ENCODE peak calls at places on chromosomes 1 and 21, in seven cellular contexts. One of them, this sample, is unnamed.

GRCh38 chr1:111904478-111905218 is 84.8 kb downstream of the KCND3 start:
- DNase-seq in occipital lobe: peak; percentile 62
- DNase-seq in stimulated activated CD8-positive, alpha-beta memory T cell treated with anti-CD3 and anti-CD28 coated beads, Interleukin-4, amount 100 ng/mL, for 24 hours: no peak
- DNase-seq in activated CD4-positive, CD25-positive, alpha-beta regulatory T cell: no peak
- DNase-seq in HS-27A: no peak
- DNase-seq in mucosa of gallbladder: no peak
- DNase-seq in EH: peak; percentile 51
- DNase-seq in this sample: peak; percentile 8

GRCh38 chr1:42240964-42241755 is 76.6 kb upstream of the GUCA2A start:
- DNase-seq in occipital lobe: no peak
- DNase-seq in stimulated activated CD8-positive, alpha-beta memory T cell treated with anti-CD3 and anti-CD28 coated beads, Interleukin-4, amount 100 ng/mL, for 24 hours: no peak
- DNase-seq in activated CD4-positive, CD25-positive, alpha-beta regulatory T cell: no peak
- DNase-seq in HS-27A: no peak
- DNase-seq in mucosa of gallbladder: no peak
- DNase-seq in EH: peak; percentile 49
- DNase-seq in this sample: no peak

GRCh38 chr21:40635336-40635735 is 211.6 kb downstream of the DSCAM start:
- DNase-seq in occipital lobe: peak; percentile 72
- DNase-seq in stimulated activated CD8-positive, alpha-beta memory T cell treated with anti-CD3 and anti-CD28 coated beads, Interleukin-4, amount 100 ng/mL, for 24 hours: no peak
- DNase-seq in activated CD4-positive, CD25-positive, alpha-beta regulatory T cell: no peak
- DNase-seq in HS-27A: no peak
- DNase-seq in mucosa of gallbladder: no peak
- DNase-seq in EH: no peak
- DNase-seq in this sample: no peak

GRCh38 chr1:155042789-155043188 is 8.3 kb upstream of the ADAM15 start:
- DNase-seq in occipital lobe: no peak
- DNase-seq in stimulated activated CD8-positive, alpha-beta memory T cell treated with anti-CD3 and anti-CD28 coated beads, Interleukin-4, amount 100 ng/mL, for 24 hours: no peak
- DNase-seq in activated CD4-positive, CD25-positive, alpha-beta regulatory T cell: no peak
- DNase-seq in HS-27A: no peak
- DNase-seq in mucosa of gallbladder: no peak
- DNase-seq in EH: no peak
- DNase-seq in this sample: no peak

GRCh38 chr1:228279011-228279721 is 71.3 kb downstream of the OBSCN start:
- DNase-seq in occipital lobe: no peak
- DNase-seq in stimulated activated CD8-positive, alpha-beta memory T cell treated with anti-CD3 and anti-CD28 coated beads, Interleukin-4, amount 100 ng/mL, for 24 hours: no peak
- DNase-seq in activated CD4-positive, CD25-positive, alpha-beta regulatory T cell: no peak
- DNase-seq in HS-27A: no peak
- DNase-seq in mucosa of gallbladder: no peak
- DNase-seq in EH: no peak
- DNase-seq in this sample: no peak

GRCh38 chr21:45995686-45996179 is 14.2 kb downstream of the COL6A1 start:
- DNase-seq in occipital lobe: no peak
- DNase-seq in stimulated activated CD8-positive, alpha-beta memory T cell treated with anti-CD3 and anti-CD28 coated beads, Interleukin-4, amount 100 ng/mL, for 24 hours: no peak
- DNase-seq in activated CD4-positive, CD25-positive, alpha-beta regulatory T cell: no peak
- DNase-seq in HS-27A: no peak
- DNase-seq in mucosa of gallbladder: no peak
- DNase-seq in EH: no peak
- DNase-seq in this sample: no peak

GRCh38 chr21:36664678-36665022 is 34.3 kb upstream of the SIM2 start:
- DNase-seq in occipital lobe: no peak
- DNase-seq in stimulated activated CD8-positive, alpha-beta memory T cell treated with anti-CD3 and anti-CD28 coated beads, Interleukin-4, amount 100 ng/mL, for 24 hours: no peak
- DNase-seq in activated CD4-positive, CD25-positive, alpha-beta regulatory T cell: no peak
- DNase-seq in HS-27A: no peak
- DNase-seq in mucosa of gallbladder: no peak
- DNase-seq in EH: no peak
- DNase-seq in this sample: no peak

GRCh38 chr1:26145960-26146294 is 13.0 kb upstream of the FAM110D start:
- DNase-seq in occipital lobe: no peak
- DNase-seq in stimulated activated CD8-positive, alpha-beta memory T cell treated with anti-CD3 and anti-CD28 coated beads, Interleukin-4, amount 100 ng/mL, for 24 hours: no peak
- DNase-seq in activated CD4-positive, CD25-positive, alpha-beta regulatory T cell: no peak
- DNase-seq in HS-27A: no peak
- DNase-seq in mucosa of gallbladder: no peak
- DNase-seq in EH: no peak
- DNase-seq in this sample: no peak

GRCh38 chr1:151905070-151905442 is 4.3 kb downstream of the THEM4 start:
- DNase-seq in occipital lobe: no peak
- DNase-seq in stimulated activated CD8-positive, alpha-beta memory T cell treated with anti-CD3 and anti-CD28 coated beads, Interleukin-4, amount 100 ng/mL, for 24 hours: no peak
- DNase-seq in activated CD4-positive, CD25-positive, alpha-beta regulatory T cell: no peak
- DNase-seq in HS-27A: no peak
- DNase-seq in mucosa of gallbladder: no peak
- DNase-seq in EH: peak; percentile 9
- DNase-seq in this sample: peak; percentile 50

GRCh38 chr21:46605759-46606426 is 1.0 kb upstream of the S100B start:
- DNase-seq in occipital lobe: no peak
- DNase-seq in stimulated activated CD8-positive, alpha-beta memory T cell treated with anti-CD3 and anti-CD28 coated beads, Interleukin-4, amount 100 ng/mL, for 24 hours: peak; percentile 28
- DNase-seq in activated CD4-positive, CD25-positive, alpha-beta regulatory T cell: no peak
- DNase-seq in HS-27A: no peak
- DNase-seq in mucosa of gallbladder: peak; percentile 42
- DNase-seq in EH: no peak
- DNase-seq in this sample: peak; percentile 12

GRCh38 chr21:42654179-42654912 is 925 bp downstream of the PDE9A start:
- DNase-seq in occipital lobe: no peak
- DNase-seq in stimulated activated CD8-positive, alpha-beta memory T cell treated with anti-CD3 and anti-CD28 coated beads, Interleukin-4, amount 100 ng/mL, for 24 hours: no peak
- DNase-seq in activated CD4-positive, CD25-positive, alpha-beta regulatory T cell: no peak
- DNase-seq in HS-27A: no peak
- DNase-seq in mucosa of gallbladder: no peak
- DNase-seq in EH: no peak
- DNase-seq in this sample: no peak

GRCh38 chr1:201930803-201931202 is 15.5 kb downstream of the LMOD1 start:
- DNase-seq in occipital lobe: no peak
- DNase-seq in stimulated activated CD8-positive, alpha-beta memory T cell treated with anti-CD3 and anti-CD28 coated beads, Interleukin-4, amount 100 ng/mL, for 24 hours: no peak
- DNase-seq in activated CD4-positive, CD25-positive, alpha-beta regulatory T cell: no peak
- DNase-seq in HS-27A: no peak
- DNase-seq in mucosa of gallbladder: no peak
- DNase-seq in EH: no peak
- DNase-seq in this sample: no peak

GRCh38 chr1:183702813-183703198 is 49.7 kb upstream of the APOBEC4 start:
- DNase-seq in occipital lobe: no peak
- DNase-seq in stimulated activated CD8-positive, alpha-beta memory T cell treated with anti-CD3 and anti-CD28 coated beads, Interleukin-4, amount 100 ng/mL, for 24 hours: no peak
- DNase-seq in activated CD4-positive, CD25-positive, alpha-beta regulatory T cell: no peak
- DNase-seq in HS-27A: no peak
- DNase-seq in mucosa of gallbladder: no peak
- DNase-seq in EH: no peak
- DNase-seq in this sample: no peak

GRCh38 chr1:5637171-5637570 is 355.1 kb downstream of the NPHP4 start:
- DNase-seq in occipital lobe: no peak
- DNase-seq in stimulated activated CD8-positive, alpha-beta memory T cell treated with anti-CD3 and anti-CD28 coated beads, Interleukin-4, amount 100 ng/mL, for 24 hours: no peak
- DNase-seq in activated CD4-positive, CD25-positive, alpha-beta regulatory T cell: no peak
- DNase-seq in HS-27A: no peak
- DNase-seq in mucosa of gallbladder: no peak
- DNase-seq in EH: no peak
- DNase-seq in this sample: no peak

GRCh38 chr1:93623436-93623835 is 58.2 kb downstream of the BCAR3 start:
- DNase-seq in occipital lobe: no peak
- DNase-seq in stimulated activated CD8-positive, alpha-beta memory T cell treated with anti-CD3 and anti-CD28 coated beads, Interleukin-4, amount 100 ng/mL, for 24 hours: no peak
- DNase-seq in activated CD4-positive, CD25-positive, alpha-beta regulatory T cell: no peak
- DNase-seq in HS-27A: no peak
- DNase-seq in mucosa of gallbladder: no peak
- DNase-seq in EH: peak; percentile 68
- DNase-seq in this sample: no peak

GRCh38 chr1:109636201-109636952 is 16.7 kb downstream of the AMPD2 start:
- DNase-seq in occipital lobe: no peak
- DNase-seq in stimulated activated CD8-positive, alpha-beta memory T cell treated with anti-CD3 and anti-CD28 coated beads, Interleukin-4, amount 100 ng/mL, for 24 hours: no peak
- DNase-seq in activated CD4-positive, CD25-positive, alpha-beta regulatory T cell: no peak
- DNase-seq in HS-27A: no peak
- DNase-seq in mucosa of gallbladder: no peak
- DNase-seq in EH: peak; percentile 74
- DNase-seq in this sample: no peak

GRCh38 chr1:205443585-205444299 is 12.1 kb downstream of the BLACAT1 start:
- DNase-seq in occipital lobe: no peak
- DNase-seq in stimulated activated CD8-positive, alpha-beta memory T cell treated with anti-CD3 and anti-CD28 coated beads, Interleukin-4, amount 100 ng/mL, for 24 hours: no peak
- DNase-seq in activated CD4-positive, CD25-positive, alpha-beta regulatory T cell: no peak
- DNase-seq in HS-27A: no peak
- DNase-seq in mucosa of gallbladder: no peak
- DNase-seq in EH: no peak
- DNase-seq in this sample: no peak

GRCh38 chr1:103025858-103026409 is 82.4 kb downstream of the COL11A1 start:
- DNase-seq in occipital lobe: no peak
- DNase-seq in stimulated activated CD8-positive, alpha-beta memory T cell treated with anti-CD3 and anti-CD28 coated beads, Interleukin-4, amount 100 ng/mL, for 24 hours: no peak
- DNase-seq in activated CD4-positive, CD25-positive, alpha-beta regulatory T cell: no peak
- DNase-seq in HS-27A: no peak
- DNase-seq in mucosa of gallbladder: no peak
- DNase-seq in EH: no peak
- DNase-seq in this sample: no peak

GRCh38 chr1:25562101-25562927 is 18.9 kb downstream of the LDLRAP1 start:
- DNase-seq in occipital lobe: no peak
- DNase-seq in stimulated activated CD8-positive, alpha-beta memory T cell treated with anti-CD3 and anti-CD28 coated beads, Interleukin-4, amount 100 ng/mL, for 24 hours: peak; percentile 47
- DNase-seq in activated CD4-positive, CD25-positive, alpha-beta regulatory T cell: no peak
- DNase-seq in HS-27A: no peak
- DNase-seq in mucosa of gallbladder: peak; percentile 70
- DNase-seq in EH: no peak
- DNase-seq in this sample: peak; percentile 44

GRCh38 chr1:22296701-22297591 is 154.0 kb upstream of the WNT4 start:
- DNase-seq in occipital lobe: no peak
- DNase-seq in stimulated activated CD8-positive, alpha-beta memory T cell treated with anti-CD3 and anti-CD28 coated beads, Interleukin-4, amount 100 ng/mL, for 24 hours: no peak
- DNase-seq in activated CD4-positive, CD25-positive, alpha-beta regulatory T cell: no peak
- DNase-seq in HS-27A: no peak
- DNase-seq in mucosa of gallbladder: no peak
- DNase-seq in EH: peak; percentile 34
- DNase-seq in this sample: no peak

GRCh38 chr1:93061895-93062792 is 16.9 kb upstream of the MTF2 start:
- DNase-seq in occipital lobe: no peak
- DNase-seq in stimulated activated CD8-positive, alpha-beta memory T cell treated with anti-CD3 and anti-CD28 coated beads, Interleukin-4, amount 100 ng/mL, for 24 hours: peak; percentile 15
- DNase-seq in activated CD4-positive, CD25-positive, alpha-beta regulatory T cell: no peak
- DNase-seq in HS-27A: no peak
- DNase-seq in mucosa of gallbladder: peak; percentile 21
- DNase-seq in EH: peak; percentile 49
- DNase-seq in this sample: peak; percentile 7